ENCODE peak calls at places on chromosomes 7 and 10, in five cellular contexts. I, V, E, Q and H are unnamed samples.

GRCh38 chr7:131190146-131190545 is 137.5 kb upstream of the MKLN1 start:
- DNase-seq in I (no peak), V (no peak), E (no peak), Q (no peak), H (peak)

GRCh38 chr7:42605381-42605780 is 306.5 kb downstream of the C7orf25 start:
- DNase-seq in I (no peak), V (no peak), E (no peak), Q (no peak), H (no peak)

GRCh38 chr7:35623381-35623780 is 71.6 kb downstream of the HERPUD2 start:
- DNase-seq in I (no peak), V (no peak), E (no peak), Q (no peak), H (no peak)

GRCh38 chr10:44479306-44479705 is 94.4 kb upstream of the CXCL12 start:
- DNase-seq in I (no peak), V (no peak), E (no peak), Q (no peak), H (no peak)

GRCh38 chr10:59708816-59709471 is 706 bp downstream of the SLC16A9 start:
- DNase-seq in I (no peak), V (peak), E (no peak), Q (no peak), H (no peak)

GRCh38 chr10:52314007-52314821 is at the start of gene DKK1:
- DNase-seq in I (no peak), V (peak), E (peak), Q (peak), H (peak)

GRCh38 chr10:115157357-115157756 is 64.2 kb downstream of the ATRNL1 start:
- DNase-seq in I (no peak), V (no peak), E (no peak), Q (no peak), H (no peak)

GRCh38 chr10:57018452-57018851 is 657.4 kb upstream of the ZWINT start:
- DNase-seq in I (no peak), V (no peak), E (no peak), Q (no peak), H (no peak)

GRCh38 chr10:122407375-122408125 is 33.0 kb downstream of the PLEKHA1 start:
- DNase-seq in I (no peak), V (no peak), E (no peak), Q (no peak), H (no peak)

GRCh38 chr7:34158754-34159153 is 253.4 kb downstream of the BMPER start:
- DNase-seq in I (no peak), V (no peak), E (no peak), Q (no peak), H (peak)

GRCh38 chr7:50656141-50656895 is 91.1 kb upstream of the DDC start:
- DNase-seq in I (no peak), V (no peak), E (no peak), Q (peak), H (no peak)

GRCh38 chr7:34575006-34575405 is 83.0 kb upstream of the NPSR1 start:
- DNase-seq in I (no peak), V (no peak), E (no peak), Q (no peak), H (no peak)

GRCh38 chr10:132264306-132264950 is 43.3 kb downstream of the STK32C start:
- DNase-seq in I (no peak), V (no peak), E (no peak), Q (no peak), H (no peak)

GRCh38 chr10:14571866-14572507 is 202.7 kb downstream of the FAM107B start:
- DNase-seq in I (no peak), V (peak), E (no peak), Q (no peak), H (peak)

GRCh38 chr7:3229904-3230470 is 71.1 kb upstream of the SDK1 start:
- DNase-seq in I (no peak), V (no peak), E (no peak), Q (no peak), H (no peak)

GRCh38 chr7:133230591-133231194 is 22.2 kb upstream of the EXOC4 start:
- DNase-seq in I (peak), V (peak), E (peak), Q (peak), H (peak)

GRCh38 chr10:70740441-70741288 is 44.5 kb downstream of the TBATA start:
- DNase-seq in I (no peak), V (no peak), E (no peak), Q (no peak), H (no peak)

GRCh38 chr10:110918269-110918632 is 729 bp downstream of the BBIP1 start:
- DNase-seq in I (no peak), V (peak), E (peak), Q (peak), H (peak)

GRCh38 chr7:55131421-55131929 is 112.7 kb downstream of the EGFR start:
- DNase-seq in I (no peak), V (no peak), E (no peak), Q (no peak), H (no peak)

GRCh38 chr7:43784030-43785001 is 25.8 kb downstream of the BLVRA start:
- DNase-seq in I (no peak), V (no peak), E (no peak), Q (no peak), H (no peak)

GRCh38 chr10:30094601-30095000 is 35.2 kb upstream of the JCAD start:
- DNase-seq in I (no peak), V (no peak), E (no peak), Q (no peak), H (no peak)

GRCh38 chr10:66045859-66046258 is 880.0 kb upstream of the LRRTM3 start:
- DNase-seq in I (no peak), V (no peak), E (no peak), Q (peak), H (no peak)